ENCODE peak calls at places on chromosomes 16 and 17, in eight cellular contexts. U is nephron progenitor cell; G is effector CD4-positive, alpha-beta T cell; R is retinal pigment epithelial cell; M is AG08395; W is astrocyte of the hippocampus; O is RWPE1; T is CD8-positive, alpha-beta memory T cell. Y is an unnamed sample.

GRCh38 chr16:29982560-29983419 is 9.1 kb downstream of the TAOK2 start:
- DNase-seq in U (no peak), T (no peak), G (no peak), W (no peak), M (no peak), R (no peak), O (no peak), Y (no peak)

GRCh38 chr17:76447931-76448652 is 4.9 kb downstream of the UBE2O start:
- DNase-seq in U (no peak), G (no peak), R (no peak), W (no peak), O (no peak), M (no peak), T (no peak), Y (no peak)

GRCh38 chr16:48507346-48507745 is 102.6 kb downstream of the N4BP1 start:
- DNase-seq in M (no peak), T (no peak), U (no peak), O (no peak), R (no peak), G (no peak), W (no peak), Y (no peak)

GRCh38 chr16:58186176-58186944 is 11.5 kb downstream of the CSNK2A2 start:
- DNase-seq in R (no peak), O (no peak), U (no peak), G (no peak), W (no peak), M (no peak), T (no peak), Y (no peak)

GRCh38 chr17:9239821-9240658 is 218.7 kb downstream of the NTN1 start:
- DNase-seq in R (no peak), M (peak; percentile 89), W (peak; percentile 76), T (peak; percentile 64), O (peak; percentile 82), U (peak; percentile 72), G (peak; percentile 51), Y (peak; percentile 68)

GRCh38 chr17:2736956-2737355 is 12.5 kb downstream of the CCDC92B start:
- DNase-seq in O (peak; percentile 95), T (no peak), G (no peak), U (no peak), R (no peak), M (no peak), W (no peak), Y (no peak)

GRCh38 chr16:66636199-66636598 is 31.7 kb downstream of the CMTM3 start:
- DNase-seq in U (no peak), G (no peak), R (no peak), W (no peak), T (no peak), M (no peak), O (no peak), Y (no peak)

GRCh38 chr17:76351526-76352071 is 2.1 kb downstream of the PRPSAP1 start:
- DNase-seq in G (no peak), W (no peak), T (no peak), U (no peak), M (no peak), R (no peak), O (no peak), Y (no peak)

GRCh38 chr17:38886643-38887010 is 16.8 kb downstream of the LASP1 start:
- DNase-seq in W (no peak), G (no peak), U (no peak), R (no peak), M (no peak), O (no peak), T (no peak), Y (no peak)

GRCh38 chr16:81466351-81466960 is 21.8 kb downstream of the CMIP start:
- DNase-seq in M (no peak), W (no peak), U (no peak), G (no peak), T (no peak), O (no peak), R (no peak), Y (no peak)

GRCh38 chr17:74859439-74860228 is at the start of gene GRIN2C:
- DNase-seq in O (no peak), U (peak; percentile 71), R (no peak), W (peak; percentile 35), M (no peak), G (peak; percentile 21), T (no peak), Y (peak; percentile 46)

GRCh38 chr17:82704886-82705285 is 6.4 kb upstream of the RAB40B start:
- DNase-seq in T (no peak), G (no peak), U (no peak), W (no peak), O (no peak), M (no peak), R (no peak), Y (no peak)

GRCh38 chr16:1331712-1332617 is 1.5 kb upstream of the BAIAP3 start:
- DNase-seq in W (peak; percentile 73), T (peak; percentile 34), O (peak; percentile 57), U (peak; percentile 69), R (peak; percentile 54), M (peak; percentile 56), G (peak; percentile 30), Y (peak; percentile 43)

GRCh38 chr17:56468840-56469239 is 124.7 kb upstream of the NOG start:
- DNase-seq in W (no peak), G (no peak), U (no peak), T (no peak), R (no peak), O (peak; percentile 41), M (no peak), Y (no peak)

GRCh38 chr16:28321700-28322411 is 29.5 kb downstream of the SBK1 start:
- DNase-seq in G (no peak), T (no peak), R (no peak), W (peak; percentile 53), O (peak; percentile 34), M (peak; percentile 61), U (peak; percentile 67), Y (no peak)

GRCh38 chr16:9364721-9365693 is 273.6 kb downstream of the HAPSTR1 start:
- DNase-seq in W (no peak), T (no peak), U (no peak), G (no peak), M (no peak), O (no peak), R (no peak), Y (no peak)

GRCh38 chr16:88383401-88384221 is 852 bp downstream of the ZNF469 start:
- DNase-seq in T (no peak), U (peak; percentile 60), G (no peak), W (peak; percentile 79), R (no peak), M (peak; percentile 74), O (no peak), Y (no peak)

GRCh38 chr17:14331200-14331981 is 30.5 kb downstream of the HS3ST3B1 start:
- DNase-seq in W (no peak), U (no peak), T (no peak), G (no peak), O (no peak), M (no peak), R (no peak), Y (no peak)

GRCh38 chr16:88686439-88687253 is at the start of gene SNAI3:
- DNase-seq in R (peak; percentile 11), M (peak; percentile 67), W (peak; percentile 79), G (peak; percentile 78), O (peak; percentile 88), U (peak; percentile 96), T (peak; percentile 83), Y (peak; percentile 87)

GRCh38 chr17:54971147-54971546 is 2.6 kb downstream of the STXBP4 start:
- DNase-seq in W (no peak), M (no peak), U (no peak), T (no peak), G (no peak), O (no peak), R (no peak), Y (no peak)

GRCh38 chr16:83826146-83826913 is 18.6 kb downstream of the HSBP1 start:
- DNase-seq in O (peak; percentile 88), U (peak; percentile 93), R (no peak), G (peak; percentile 66), W (peak; percentile 94), M (peak; percentile 93), T (peak; percentile 64), Y (peak; percentile 80)

GRCh38 chr16:49469323-49469670 is 95.7 kb downstream of the C16orf78 start:
- DNase-seq in T (no peak), R (no peak), U (no peak), W (no peak), M (no peak), O (no peak), G (no peak), Y (no peak)

GRCh38 chr17:20125724-20126123 is 116.6 kb downstream of the SPECC1 start:
- DNase-seq in M (no peak), R (no peak), T (no peak), W (no peak), U (no peak), G (no peak), O (no peak), Y (no peak)

GRCh38 chr16:4529085-4530060 is 9.2 kb downstream of the CDIP1 start:
- DNase-seq in O (peak; percentile 27), T (no peak), W (peak; percentile 84), M (peak; percentile 18), R (no peak), U (no peak), G (no peak), Y (no peak)

GRCh38 chr17:9037741-9038140 is 16.4 kb downstream of the NTN1 start:
- DNase-seq in G (no peak), M (no peak), U (no peak), T (no peak), R (no peak), O (no peak), W (no peak), Y (no peak)

GRCh38 chr17:76138896-76139248 is 2.2 kb downstream of the FOXJ1 start:
- DNase-seq in U (no peak), G (no peak), O (no peak), T (no peak), R (no peak), W (no peak), M (no peak), Y (no peak)

GRCh38 chr16:81140930-81141780 is 45.0 kb upstream of the GCSH start:
- DNase-seq in U (no peak), M (no peak), W (no peak), T (no peak), O (no peak), G (no peak), R (no peak), Y (no peak)

GRCh38 chr17:35799942-35800341 is 4.5 kb upstream of the MMP28 start:
- DNase-seq in U (no peak), O (peak; percentile 87), T (no peak), M (peak; percentile 87), R (no peak), G (no peak), W (peak; percentile 95), Y (no peak)

GRCh38 chr16:88800277-88800592 is 3.4 kb upstream of the CDT1 start:
- DNase-seq in M (no peak), T (no peak), W (no peak), G (no peak), U (no peak), R (no peak), O (no peak), Y (no peak)

GRCh38 chr16:84596801-84597517 is 20.9 kb downstream of the COTL1 start:
- DNase-seq in O (no peak), G (no peak), M (no peak), U (no peak), R (no peak), T (no peak), W (no peak), Y (no peak)

GRCh38 chr17:78991906-78992532 is 12.3 kb upstream of the LGALS3BP start:
- DNase-seq in R (no peak), O (no peak), M (no peak), T (no peak), W (no peak), G (no peak), U (no peak), Y (no peak)

Y was measured in T-helper 17 cell.